ENCODE peak calls at places on chromosomes 6 and 20, in nine cellular contexts. G is CD8-positive, alpha-beta T cell; S is GM23248; I is C1 segment of cervical spinal cord; T is stimulated activated naive CD4-positive, alpha-beta T cell; D is cerebellum; Z is NCI-H1436; Q is fibroblast of pulmonary artery; U is erythroblast. H is an unnamed sample.

GRCh38 chr6:104728444-104728843 is 131.3 kb downstream of the HACE1 start:
- DNase-seq in G (no peak), S (no peak), I (no peak), T (no peak), D (no peak), Z (no peak), Q (peak), U (no peak), H (no peak)

GRCh38 chr20:55641497-55641896 is 363.8 kb downstream of the CBLN4 start:
- DNase-seq in G (no peak), S (no peak), I (no peak), T (no peak), D (no peak), Z (no peak), Q (no peak), U (no peak), H (no peak)

GRCh38 chr20:50336631-50337030 is 146.0 kb downstream of the CEBPB start:
- DNase-seq in G (no peak), S (peak), I (no peak), T (no peak), D (no peak), Z (no peak), Q (no peak), U (no peak), H (no peak)

GRCh38 chr6:37966801-37967200 is 147.3 kb downstream of the ZFAND3 start:
- DNase-seq in G (no peak), S (peak), I (no peak), T (no peak), D (no peak), Z (no peak), Q (no peak), U (no peak), H (no peak)

GRCh38 chr20:62487-62886 is 25.0 kb upstream of the DEFB125 start:
- DNase-seq in G (no peak), S (no peak), I (no peak), T (no peak), D (no peak), Z (no peak), Q (no peak), U (no peak), H (no peak)

GRCh38 chr20:54209216-54209813 is 1.4 kb downstream of the PFDN4 start:
- DNase-seq in G (no peak), S (peak), I (no peak), T (no peak), D (no peak), Z (no peak), Q (no peak), U (no peak), H (no peak)

GRCh38 chr6:151381722-151382121 is 9.6 kb downstream of the ZBTB2 start:
- DNase-seq in G (no peak), S (no peak), I (no peak), T (no peak), D (no peak), Z (no peak), Q (no peak), U (no peak), H (no peak)

GRCh38 chr6:43060034-43060754 is 763 bp downstream of the KLC4 start:
- DNase-seq in G (no peak), S (peak), I (no peak), T (no peak), D (peak), Z (no peak), Q (no peak), U (peak), H (no peak)

GRCh38 chr6:30793521-30794194 is 49.3 kb upstream of the IER3 start:
- DNase-seq in G (no peak), S (peak), I (no peak), T (peak), D (no peak), Z (no peak), Q (peak), U (no peak), H (no peak)

GRCh38 chr6:34201455-34202098 is 35.1 kb upstream of the HMGA1 start:
- DNase-seq in G (no peak), S (peak), I (no peak), T (no peak), D (no peak), Z (no peak), Q (no peak), U (no peak), H (no peak)

GRCh38 chr6:105022416-105022815 is 65.5 kb downstream of the LIN28B start:
- DNase-seq in G (no peak), S (no peak), I (no peak), T (no peak), D (no peak), Z (no peak), Q (no peak), U (no peak), H (peak)

GRCh38 chr6:170532867-170533488 is 20.1 kb downstream of the PSMB1 start:
- DNase-seq in G (no peak), S (no peak), I (no peak), T (no peak), D (peak), Z (no peak), Q (no peak), U (no peak), H (no peak)

GRCh38 chr6:148608211-148608951 is 138.4 kb upstream of the UST start:
- DNase-seq in G (no peak), S (peak), I (no peak), T (no peak), D (no peak), Z (no peak), Q (peak), U (no peak), H (no peak)

GRCh38 chr6:43242908-43243648 is at the start of gene TTBK1:
- DNase-seq in G (peak), S (peak), I (peak), T (no peak), D (peak), Z (peak), Q (no peak), U (peak), H (no peak)

GRCh38 chr20:46305331-46305972 is 2.8 kb downstream of the CDH22 start:
- DNase-seq in G (no peak), S (no peak), I (no peak), T (no peak), D (no peak), Z (no peak), Q (no peak), U (no peak), H (no peak)

GRCh38 chr6:85581572-85581971 is 12.1 kb downstream of the SNX14 start:
- DNase-seq in G (no peak), S (no peak), I (no peak), T (no peak), D (no peak), Z (no peak), Q (no peak), U (no peak), H (no peak)

H was measured in islet precursor cell.